ENCODE peak calls at places on chromosomes 1 and 21, in ten cellular contexts. T, O, I, G, E, A, C, N, J and H are unnamed samples.
A peak's percentile ranks its signal among the peaks of the same experiment; 100 is the strongest.

GRCh38 chr1:52403566-52404115 is 582 bp downstream of the ORC1 start:
- DNase-seq in T (peak; percentile 51), O (peak; percentile 47), I (peak; percentile 46), G (peak; percentile 8), E (no peak), A (peak; percentile 28), C (no peak), N (no peak), J (no peak), H (no peak)

GRCh38 chr21:34582506-34583150 is 32.3 kb downstream of the RCAN1 start:
- DNase-seq in T (no peak), O (no peak), I (no peak), G (no peak), E (no peak), A (peak; percentile 42), C (no peak), N (no peak), J (no peak), H (no peak)

GRCh38 chr1:201675143-201675542 is 136.2 kb downstream of the NAV1 start:
- DNase-seq in T (no peak), O (no peak), I (no peak), G (no peak), E (peak; percentile 31), A (no peak), C (no peak), N (no peak), J (no peak), H (no peak)

GRCh38 chr1:220789532-220790147 is 2.9 kb downstream of the MTARC1 start:
- DNase-seq in T (no peak), O (no peak), I (no peak), G (no peak), E (no peak), A (no peak), C (no peak), N (no peak), J (no peak), H (no peak)

GRCh38 chr1:39395357-39395831 is 96.0 kb upstream of the BMP8A start:
- DNase-seq in T (no peak), O (peak; percentile 36), I (no peak), G (no peak), E (no peak), A (no peak), C (no peak), N (no peak), J (no peak), H (no peak)

GRCh38 chr1:198147216-198147615 is 9.6 kb upstream of the NEK7 start:
- DNase-seq in T (no peak), O (no peak), I (no peak), G (no peak), E (no peak), A (no peak), C (no peak), N (no peak), J (no peak), H (no peak)

GRCh38 chr1:151799179-151800022 is 5.8 kb downstream of the LINGO4 start:
- DNase-seq in T (no peak), O (no peak), I (no peak), G (no peak), E (no peak), A (no peak), C (no peak), N (no peak), J (no peak), H (no peak)

GRCh38 chr1:171898956-171899355 is 57.7 kb downstream of the DNM3 start:
- DNase-seq in T (peak; percentile 38), O (no peak), I (no peak), G (no peak), E (no peak), A (no peak), C (no peak), N (peak; percentile 74), J (peak; percentile 87), H (peak; percentile 21)

GRCh38 chr21:36456714-36457399 is 23.1 kb downstream of the CLDN14 start:
- DNase-seq in T (no peak), O (no peak), I (no peak), G (no peak), E (no peak), A (no peak), C (no peak), N (no peak), J (no peak), H (no peak)

GRCh38 chr1:157137051-157137772 is 983 bp downstream of the ETV3 start:
- DNase-seq in T (no peak), O (no peak), I (no peak), G (no peak), E (no peak), A (no peak), C (no peak), N (no peak), J (no peak), H (no peak)

GRCh38 chr1:8643542-8644536 is 173.6 kb downstream of the RERE start:
- DNase-seq in T (no peak), O (no peak), I (no peak), G (no peak), E (no peak), A (no peak), C (no peak), N (no peak), J (no peak), H (no peak)

GRCh38 chr1:206575165-206575893 is 36.9 kb downstream of the EIF2D start:
- DNase-seq in T (no peak), O (no peak), I (no peak), G (no peak), E (peak; percentile 43), A (no peak), C (peak; percentile 74), N (peak; percentile 26), J (no peak), H (no peak)

GRCh38 chr21:31078216-31078615 is 39.9 kb upstream of the KRTAP19-8 start:
- DNase-seq in T (no peak), O (no peak), I (no peak), G (no peak), E (no peak), A (no peak), C (no peak), N (no peak), J (no peak), H (no peak)

GRCh38 chr1:183214021-183214970 is 28.2 kb downstream of the LAMC2 start:
- DNase-seq in T (no peak), O (no peak), I (no peak), G (no peak), E (no peak), A (no peak), C (no peak), N (no peak), J (no peak), H (no peak)

GRCh38 chr1:99992760-99993467 is 23.1 kb downstream of the SLC35A3 start:
- DNase-seq in T (no peak), O (no peak), I (no peak), G (no peak), E (no peak), A (no peak), C (no peak), N (no peak), J (no peak), H (no peak)

GRCh38 chr1:33045246-33045645 is 8.6 kb upstream of the AK2 start:
- DNase-seq in T (no peak), O (no peak), I (no peak), G (no peak), E (peak; percentile 50), A (no peak), C (no peak), N (no peak), J (no peak), H (no peak)

GRCh38 chr21:16587141-16587570 is 857.4 kb downstream of the USP25 start:
- DNase-seq in T (no peak), O (peak; percentile 85), I (peak; percentile 20), G (no peak), E (peak; percentile 60), A (no peak), C (no peak), N (peak; percentile 35), J (peak; percentile 73), H (peak; percentile 65)

GRCh38 chr1:31632649-31633048 is 12.0 kb downstream of the PEF1 start:
- DNase-seq in T (no peak), O (no peak), I (no peak), G (no peak), E (no peak), A (no peak), C (no peak), N (no peak), J (no peak), H (no peak)

GRCh38 chr1:26274801-26275425 is 5.0 kb upstream of the SH3BGRL3 start:
- DNase-seq in T (no peak), O (no peak), I (no peak), G (no peak), E (no peak), A (no peak), C (no peak), N (no peak), J (no peak), H (no peak)

GRCh38 chr1:190154744-190155143 is 322.9 kb downstream of the BRINP3 start:
- DNase-seq in T (no peak), O (no peak), I (no peak), G (no peak), E (no peak), A (no peak), C (no peak), N (no peak), J (no peak), H (no peak)

GRCh38 chr1:170200665-170201397 is 55.1 kb downstream of the NTMT2 start:
- DNase-seq in T (no peak), O (no peak), I (no peak), G (no peak), E (no peak), A (no peak), C (no peak), N (no peak), J (no peak), H (no peak)

GRCh38 chr1:178196631-178197030 is 102.7 kb downstream of the RASAL2 start:
- DNase-seq in T (no peak), O (no peak), I (no peak), G (no peak), E (no peak), A (no peak), C (no peak), N (no peak), J (no peak), H (no peak)

GRCh38 chr21:37072239-37072987 is 458 bp downstream of the PIGP start:
- DNase-seq in T (peak; percentile 56), O (no peak), I (no peak), G (peak; percentile 59), E (peak; percentile 58), A (peak; percentile 83), C (no peak), N (peak; percentile 92), J (peak; percentile 88), H (peak; percentile 78)